ENCODE peak calls at places on chromosomes 13 and 19, in seven cellular contexts. H is AG09319, U is left ventricle myocardium inferior, T is PC-3, M is endothelial cell, K is body of pancreas, Q is AG09309. F is an unnamed sample.

GRCh38 chr19:40274585-40275544 is 10.3 kb downstream of the AKT2 start:
- DNase-seq in M (no peak), Q (no peak), K (no peak), T (no peak), H (no peak), U (no peak), F (peak; percentile 49)

GRCh38 chr19:1453525-1454371 is 3.8 kb downstream of the APC2 start:
- DNase-seq in K (no peak), U (no peak), M (no peak), H (no peak), T (peak; percentile 64), Q (no peak), F (no peak)

GRCh38 chr19:1269478-1270167 is 491 bp downstream of the CIRBP start:
- DNase-seq in M (peak; percentile 89), H (peak; percentile 66), K (peak; percentile 88), U (peak; percentile 84), T (peak; percentile 78), Q (no peak), F (peak; percentile 95)

GRCh38 chr19:39514840-39515550 is at the start of gene SELENOV:
- DNase-seq in Q (no peak), H (no peak), K (no peak), M (peak; percentile 35), T (no peak), U (no peak), F (no peak)

GRCh38 chr19:49153167-49153809 is 1.9 kb downstream of the HRC start:
- DNase-seq in T (no peak), U (no peak), K (no peak), H (no peak), Q (no peak), M (no peak), F (no peak)

GRCh38 chr19:54803410-54803809 is at the start of gene KIR2DL4:
- DNase-seq in U (no peak), K (no peak), T (no peak), H (no peak), Q (no peak), M (no peak), F (no peak)

GRCh38 chr13:75876371-75877050 is 240.4 kb downstream of the LMO7 start:
- DNase-seq in U (peak; percentile 34), M (peak; percentile 56), Q (no peak), K (peak; percentile 61), T (peak; percentile 72), H (peak; percentile 43), F (peak; percentile 55)

GRCh38 chr19:9086761-9087160 is at the start of gene OR1M1:
- DNase-seq in U (no peak), K (no peak), T (no peak), Q (no peak), M (no peak), H (no peak), F (no peak)

GRCh38 chr19:14440049-14440448 is 6.9 kb downstream of the PKN1 start:
- DNase-seq in Q (no peak), H (no peak), T (no peak), M (peak; percentile 42), K (no peak), U (peak; percentile 82), F (peak; percentile 87)

GRCh38 chr13:30665638-30666037 is 47.9 kb downstream of the USPL1 start:
- DNase-seq in M (no peak), K (no peak), H (no peak), U (no peak), T (no peak), Q (no peak), F (no peak)

GRCh38 chr19:40410030-40410389 is 3.2 kb downstream of the PRX start:
- DNase-seq in U (no peak), M (no peak), K (no peak), T (no peak), Q (no peak), H (no peak), F (no peak)

GRCh38 chr19:33804021-33804799 is 7.5 kb downstream of the KCTD15 start:
- DNase-seq in Q (no peak), H (no peak), K (peak; percentile 94), M (no peak), T (peak; percentile 62), U (peak; percentile 71), F (no peak)

GRCh38 chr19:58317481-58318072 is 9.2 kb upstream of the ZSCAN22 start:
- DNase-seq in M (peak; percentile 31), T (peak; percentile 71), Q (no peak), K (no peak), H (no peak), U (no peak), F (no peak)

GRCh38 chr19:1222394-1222793 is 15.4 kb downstream of the CBARP start:
- DNase-seq in T (no peak), U (no peak), Q (no peak), M (no peak), K (no peak), H (no peak), F (no peak)

GRCh38 chr13:112350300-112350699 is 25.9 kb upstream of the SPACA7 start:
- DNase-seq in K (no peak), H (no peak), U (no peak), Q (no peak), T (no peak), M (no peak), F (no peak)

GRCh38 chr19:45349126-45349415 is 8.5 kb downstream of the KLC3 start:
- DNase-seq in M (no peak), H (no peak), Q (no peak), T (no peak), K (no peak), U (no peak), F (no peak)

GRCh38 chr19:23867895-23868294 is 46.8 kb upstream of the ZNF726 start:
- DNase-seq in K (no peak), H (no peak), T (peak; percentile 6), M (no peak), U (no peak), Q (no peak), F (no peak)

GRCh38 chr13:114095486-114095885 is 36.9 kb downstream of the RASA3 start:
- DNase-seq in H (no peak), K (no peak), M (no peak), U (no peak), T (no peak), Q (no peak), F (no peak)

GRCh38 chr13:22937241-22937640 is 243.5 kb upstream of the SGCG start:
- DNase-seq in M (no peak), T (no peak), H (no peak), K (no peak), U (no peak), Q (no peak), F (no peak)

GRCh38 chr13:22936228-22936627 is 244.6 kb upstream of the SGCG start:
- DNase-seq in H (no peak), K (no peak), U (no peak), M (no peak), T (no peak), Q (no peak), F (no peak)

GRCh38 chr13:22931576-22931975 is 249.2 kb upstream of the SGCG start:
- DNase-seq in T (no peak), Q (no peak), M (no peak), K (no peak), H (no peak), U (no peak), F (no peak)

GRCh38 chr13:22934744-22935523 is 245.8 kb upstream of the SGCG start:
- DNase-seq in U (no peak), Q (no peak), T (no peak), H (no peak), M (no peak), K (no peak), F (no peak)

GRCh38 chr13:22933571-22934181 is 247.1 kb upstream of the SGCG start:
- DNase-seq in K (no peak), Q (no peak), T (no peak), H (no peak), M (no peak), U (no peak), F (no peak)
- TF ChIP-seq CTCF in K (no peak), Q (no peak), T (no peak), H (no peak), M (no peak), U (no peak), F (no peak)

GRCh38 chr13:43894438-43894837 is 14.7 kb downstream of the LACC1 start:
- DNase-seq in M (no peak), T (peak; percentile 12), U (no peak), K (no peak), H (no peak), Q (no peak), F (no peak)
- TF ChIP-seq CTCF in M (peak; percentile 71), T (peak; percentile 51), U (peak; percentile 15), K (no peak), H (no peak), Q (no peak), F (peak; percentile 2)

GRCh38 chr19:11460207-11460606 is 20.6 kb downstream of the ELAVL3 start:
- DNase-seq in H (no peak), Q (no peak), T (no peak), K (no peak), M (no peak), U (no peak), F (no peak)
- TF ChIP-seq CTCF in H (peak; percentile 16), Q (peak; percentile 42), T (peak; percentile 48), K (no peak), M (no peak), U (peak; percentile 23), F (peak; percentile 36)

GRCh38 chr19:17211547-17212446 is 3.4 kb upstream of the USE1 start:
- DNase-seq in K (no peak), T (no peak), U (no peak), Q (no peak), H (no peak), M (no peak), F (no peak)

GRCh38 chr19:17210296-17210695 is 4.9 kb upstream of the USE1 start:
- DNase-seq in K (no peak), T (no peak), U (no peak), M (no peak), H (no peak), Q (no peak), F (no peak)

GRCh38 chr19:17206736-17207581 is 8.2 kb upstream of the USE1 start:
- DNase-seq in U (no peak), M (no peak), Q (no peak), K (no peak), H (no peak), T (no peak), F (no peak)

GRCh38 chr19:17205237-17206140 is 9.7 kb upstream of the USE1 start:
- DNase-seq in T (peak; percentile 64), K (peak; percentile 82), Q (no peak), H (no peak), U (peak; percentile 47), M (peak; percentile 66), F (peak; percentile 67)

DNA sequence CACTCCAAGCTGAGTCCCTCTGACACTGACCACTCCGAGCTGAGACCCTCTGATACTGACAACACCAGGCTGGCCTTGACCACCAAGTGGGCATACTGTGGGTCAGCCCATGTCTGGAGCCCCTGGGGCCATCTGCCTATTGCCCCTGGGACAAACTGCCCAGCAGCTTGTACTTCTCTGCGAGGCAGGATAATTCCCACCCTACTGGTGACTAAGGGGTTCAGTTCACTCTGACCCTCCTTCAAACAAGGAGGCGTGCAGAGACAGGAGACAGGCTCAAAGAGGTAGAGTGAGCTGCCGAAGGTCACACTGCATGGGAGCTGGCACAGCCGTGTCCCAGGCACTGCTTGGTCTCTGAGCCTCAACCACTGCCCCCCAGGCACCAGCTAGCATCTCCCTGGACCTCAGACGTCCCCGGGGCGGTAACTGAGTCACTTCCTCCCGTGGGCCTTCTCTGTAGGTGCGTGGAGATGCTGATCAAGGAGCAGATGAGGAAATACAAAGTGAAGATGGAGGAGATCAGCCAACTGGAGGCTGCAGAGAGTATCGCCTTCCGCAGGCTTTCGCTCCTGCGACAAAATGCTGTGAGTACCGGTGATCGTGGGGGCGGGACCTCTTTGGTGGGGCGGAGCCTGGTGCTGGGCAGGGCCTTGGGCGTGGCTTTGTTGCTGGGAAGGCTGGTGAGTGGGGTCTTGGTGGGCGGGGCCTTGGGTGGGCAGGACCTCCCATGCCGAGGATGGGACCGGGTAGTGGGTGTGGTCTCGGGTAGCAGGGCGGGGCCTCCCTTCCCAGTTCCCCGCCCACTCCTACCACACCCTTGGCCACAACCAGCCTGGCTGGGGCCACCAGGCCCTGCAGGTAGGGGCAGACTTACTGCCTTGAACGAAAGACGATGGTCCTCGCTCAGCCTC is 5.8 kb upstream of the USE1 start:
- DNase-seq in M (peak; percentile 58), U (no peak), K (no peak), H (no peak), Q (no peak), T (peak; percentile 39), F (peak; percentile 77)
- TF ChIP-seq CTCF in M (no peak), U (no peak), K (no peak), H (no peak), Q (no peak), T (no peak), F (no peak)